ENCODE peak calls at places on chromosomes 4 and X, in five cellular contexts. One of them, this sample, is unnamed.

GRCh38 chr4:23921993-23922392 is 32.1 kb upstream of the PPARGC1A start:
- DNase-seq in GM12865: no peak
- DNase-seq in B cell: no peak
- DNase-seq in GM06990: no peak
- DNase-seq in AG10803: no peak
- DNase-seq in this sample: peak; percentile 18

GRCh38 chr4:78542373-78542772 is 9.2 kb upstream of the ANXA3 start:
- DNase-seq in GM06990: no peak
- DNase-seq in B cell: no peak
- DNase-seq in GM12865: no peak
- DNase-seq in AG10803: peak; percentile 61
- DNase-seq in this sample: no peak

GRCh38 chr4:3339566-3339965 is 46.7 kb downstream of the RGS12 start:
- DNase-seq in B cell: no peak
- DNase-seq in GM12865: no peak
- DNase-seq in GM06990: no peak
- DNase-seq in AG10803: no peak
- DNase-seq in this sample: no peak

GRCh38 chr4:76716658-76717057 is 181.3 kb downstream of the SOWAHB start:
- DNase-seq in GM06990: no peak
- DNase-seq in GM12865: no peak
- DNase-seq in B cell: no peak
- DNase-seq in AG10803: no peak
- DNase-seq in this sample: no peak

GRCh38 chrX:43809463-43809862 is 72.8 kb downstream of the MAOB start:
- DNase-seq in GM12865: no peak
- DNase-seq in GM06990: no peak
- DNase-seq in AG10803: peak; percentile 43
- DNase-seq in B cell: no peak
- DNase-seq in this sample: peak; percentile 1

GRCh38 chrX:1394731-1395501 is 3.0 kb upstream of the SLC25A6 start:
- DNase-seq in B cell: no peak
- DNase-seq in AG10803: peak; percentile 33
- DNase-seq in GM12865: no peak
- DNase-seq in GM06990: no peak
- DNase-seq in this sample: no peak

GRCh38 chr4:149781150-149781549 is 34.5 kb downstream of the IQCM start:
- DNase-seq in B cell: no peak
- DNase-seq in GM06990: no peak
- DNase-seq in AG10803: peak; percentile 59
- DNase-seq in GM12865: no peak
- DNase-seq in this sample: peak; percentile 65

GRCh38 chr4:67550491-67551256 is 5.4 kb upstream of the CENPC start:
- DNase-seq in GM06990: peak; percentile 62
- DNase-seq in B cell: no peak
- DNase-seq in GM12865: peak; percentile 72
- DNase-seq in AG10803: no peak
- DNase-seq in this sample: no peak

GRCh38 chrX:1392376-1393130 is 640 bp upstream of the SLC25A6 start:
- DNase-seq in GM12865: peak; percentile 58
- DNase-seq in GM06990: no peak
- DNase-seq in AG10803: peak; percentile 67
- DNase-seq in B cell: peak; percentile 75
- DNase-seq in this sample: peak; percentile 75

GRCh38 chr4:140884431-140885058 is 128.4 kb upstream of the TBC1D9 start:
- DNase-seq in GM06990: no peak
- DNase-seq in GM12865: peak; percentile 82
- DNase-seq in AG10803: peak; percentile 80
- DNase-seq in B cell: peak; percentile 56
- DNase-seq in this sample: peak; percentile 73

GRCh38 chrX:18424482-18425198 is 768 bp upstream of the CDKL5 start:
- DNase-seq in GM06990: peak; percentile 72
- DNase-seq in GM12865: peak; percentile 63
- DNase-seq in B cell: peak; percentile 26
- DNase-seq in AG10803: peak; percentile 27
- DNase-seq in this sample: peak; percentile 31

GRCh38 chr4:167339781-167340180 is 105.5 kb upstream of the SPOCK3 start:
- DNase-seq in GM12865: no peak
- DNase-seq in B cell: no peak
- DNase-seq in AG10803: no peak
- DNase-seq in GM06990: no peak
- DNase-seq in this sample: no peak

GRCh38 chr4:166499820-166500219 is 626.8 kb downstream of the TLL1 start:
- DNase-seq in B cell: no peak
- DNase-seq in AG10803: no peak
- DNase-seq in GM06990: no peak
- DNase-seq in GM12865: peak; percentile 33
- DNase-seq in this sample: no peak

GRCh38 chr4:184331155-184331995 is 113.7 kb upstream of the ENPP6 start:
- DNase-seq in AG10803: no peak
- DNase-seq in GM12865: no peak
- DNase-seq in B cell: peak; percentile 35
- DNase-seq in GM06990: no peak
- DNase-seq in this sample: no peak

GRCh38 chr4:124079174-124079780 is 633.3 kb downstream of the ANKRD50 start:
- DNase-seq in AG10803: peak; percentile 77
- DNase-seq in GM12865: no peak
- DNase-seq in GM06990: no peak
- DNase-seq in B cell: no peak
- DNase-seq in this sample: peak; percentile 21

GRCh38 chr4:36737691-36738090 is 456.3 kb downstream of the DTHD1 start:
- DNase-seq in GM12865: no peak
- DNase-seq in B cell: no peak
- DNase-seq in AG10803: no peak
- DNase-seq in GM06990: no peak
- DNase-seq in this sample: no peak

GRCh38 chr4:3676907-3677495 is 89.2 kb upstream of the ADRA2C start:
- DNase-seq in AG10803: no peak
- DNase-seq in GM06990: no peak
- DNase-seq in B cell: no peak
- DNase-seq in GM12865: no peak
- DNase-seq in this sample: no peak

GRCh38 chrX:9141496-9141895 is 107.6 kb upstream of the FAM9B start:
- DNase-seq in B cell: no peak
- DNase-seq in GM06990: no peak
- DNase-seq in GM12865: no peak
- DNase-seq in AG10803: peak; percentile 66
- DNase-seq in this sample: peak; percentile 86

GRCh38 chr4:185779520-185779919 is 32.5 kb downstream of the SORBS2 start:
- DNase-seq in GM12865: no peak
- DNase-seq in B cell: no peak
- DNase-seq in GM06990: no peak
- DNase-seq in AG10803: peak; percentile 27
- DNase-seq in this sample: peak; percentile 56

GRCh38 chr4:128517739-128518510 is 230.3 kb upstream of the PGRMC2 start:
- DNase-seq in AG10803: peak; percentile 98
- DNase-seq in GM12865: peak; percentile 91
- DNase-seq in B cell: no peak
- DNase-seq in GM06990: peak; percentile 74
- DNase-seq in this sample: peak; percentile 98

GRCh38 chr4:24995346-24995745 is 35.4 kb downstream of the LGI2 start:
- DNase-seq in GM12865: no peak
- DNase-seq in AG10803: no peak
- DNase-seq in GM06990: no peak
- DNase-seq in B cell: no peak
- DNase-seq in this sample: no peak

GRCh38 chrX:85359051-85359450 is 20.4 kb downstream of the POF1B start:
- DNase-seq in B cell: no peak
- DNase-seq in GM12865: no peak
- DNase-seq in AG10803: no peak
- DNase-seq in GM06990: no peak
- DNase-seq in this sample: no peak

GRCh38 chrX:110000854-110001701 is 1.8 kb upstream of the TMEM164 start:
- DNase-seq in GM12865: no peak
- DNase-seq in B cell: no peak
- DNase-seq in GM06990: no peak
- DNase-seq in AG10803: no peak
- DNase-seq in this sample: no peak

GRCh38 chrX:154022716-154023115 is 3.0 kb upstream of the IRAK1 start:
- DNase-seq in GM12865: no peak
- DNase-seq in AG10803: no peak
- DNase-seq in GM06990: no peak
- DNase-seq in B cell: no peak
- DNase-seq in this sample: no peak

GRCh38 chr4:33975996-33976395 is 2268.3 kb downstream of the ARAP2 start:
- DNase-seq in GM12865: no peak
- DNase-seq in B cell: no peak
- DNase-seq in GM06990: no peak
- DNase-seq in AG10803: peak; percentile 28
- DNase-seq in this sample: no peak

GRCh38 chr4:54228563-54229501 is at the start of gene PDGFRA:
- DNase-seq in AG10803: peak; percentile 97
- DNase-seq in B cell: peak; percentile 35
- DNase-seq in GM12865: no peak
- DNase-seq in GM06990: no peak
- DNase-seq in this sample: peak; percentile 89

GRCh38 chr4:161252520-161253141 is 911.2 kb downstream of the FSTL5 start:
- DNase-seq in GM06990: no peak
- DNase-seq in B cell: no peak
- DNase-seq in AG10803: peak; percentile 9
- DNase-seq in GM12865: peak; percentile 64
- DNase-seq in this sample: peak; percentile 29

GRCh38 chr4:139014391-139015268 is 951 bp upstream of the NOCT start:
- DNase-seq in GM12865: peak; percentile 55
- DNase-seq in B cell: no peak
- DNase-seq in AG10803: peak; percentile 95
- DNase-seq in GM06990: no peak
- DNase-seq in this sample: peak; percentile 94

GRCh38 chr4:89586864-89587263 is 250.1 kb downstream of the SNCA start:
- DNase-seq in B cell: no peak
- DNase-seq in AG10803: peak; percentile 22
- DNase-seq in GM06990: no peak
- DNase-seq in GM12865: peak; percentile 5
- DNase-seq in this sample: peak; percentile 35

GRCh38 chr4:991451-992296 is 1.5 kb downstream of the SLC26A1 start:
- DNase-seq in GM12865: no peak
- DNase-seq in GM06990: no peak
- DNase-seq in AG10803: no peak
- DNase-seq in B cell: no peak
- DNase-seq in this sample: no peak

GRCh38 chrX:13235930-13236329 is 83.9 kb downstream of the ATXN3L start:
- DNase-seq in GM06990: no peak
- DNase-seq in GM12865: no peak
- DNase-seq in B cell: no peak
- DNase-seq in AG10803: no peak
- DNase-seq in this sample: no peak

GRCh38 chr4:84341559-84341958 is 157.5 kb downstream of the NKX6-1 start:
- DNase-seq in AG10803: no peak
- DNase-seq in B cell: no peak
- DNase-seq in GM12865: no peak
- DNase-seq in GM06990: no peak
- DNase-seq in this sample: no peak

GRCh38 chr4:73308286-73308685 is 49.7 kb upstream of the ANKRD17 start:
- DNase-seq in GM06990: no peak
- DNase-seq in B cell: no peak
- DNase-seq in AG10803: peak; percentile 25
- DNase-seq in GM12865: peak; percentile 18
- DNase-seq in this sample: peak; percentile 50

GRCh38 chr4:13907255-13907751 is 279.8 kb upstream of the BOD1L1 start:
- DNase-seq in B cell: no peak
- DNase-seq in AG10803: peak; percentile 97
- DNase-seq in GM06990: no peak
- DNase-seq in GM12865: no peak
- DNase-seq in this sample: peak; percentile 98

GRCh38 chr4:157804986-157805385 is 367.8 kb downstream of the GASK1B start:
- DNase-seq in GM06990: no peak
- DNase-seq in GM12865: no peak
- DNase-seq in AG10803: no peak
- DNase-seq in B cell: no peak
- DNase-seq in this sample: peak; percentile 12
- TF ChIP-seq CTCF in GM06990: no peak
- TF ChIP-seq CTCF in GM12865: no peak
- TF ChIP-seq CTCF in AG10803: no peak
- TF ChIP-seq CTCF in B cell: no peak
- TF ChIP-seq CTCF in this sample: peak; percentile 55

GRCh38 chrX:130144509-130144908 is 21.1 kb downstream of the AIFM1 start:
- DNase-seq in GM06990: no peak
- DNase-seq in B cell: no peak
- DNase-seq in AG10803: peak; percentile 39
- DNase-seq in GM12865: no peak
- DNase-seq in this sample: no peak
- TF ChIP-seq CTCF in GM06990: no peak
- TF ChIP-seq CTCF in B cell: peak; percentile 10
- TF ChIP-seq CTCF in AG10803: peak; percentile 13
- TF ChIP-seq CTCF in GM12865: no peak
- TF ChIP-seq CTCF in this sample: no peak

DNA sequence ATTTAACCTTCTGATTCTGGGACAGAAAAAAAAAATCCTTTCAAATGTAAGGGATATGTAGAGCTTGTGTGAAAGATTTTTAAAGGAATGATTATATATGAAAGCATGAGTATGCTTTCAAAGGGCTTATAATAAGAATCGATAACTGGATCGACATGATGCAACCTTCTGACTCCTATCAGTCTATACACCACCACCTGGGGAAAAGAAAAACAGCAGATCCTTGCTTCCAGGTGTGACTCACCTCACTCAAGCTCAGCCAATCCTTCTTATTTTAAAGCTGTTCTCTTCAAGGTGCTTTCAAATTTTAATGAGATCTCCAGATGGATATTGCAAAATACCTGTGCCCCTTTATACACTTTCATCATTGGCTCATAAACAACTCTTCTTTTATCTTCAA is 102.1 kb upstream of the EDNRA start:
- DNase-seq in GM06990: no peak
- DNase-seq in B cell: no peak
- DNase-seq in AG10803: no peak
- DNase-seq in GM12865: no peak
- DNase-seq in this sample: no peak
- TF ChIP-seq CTCF in GM06990: no peak
- TF ChIP-seq CTCF in B cell: no peak
- TF ChIP-seq CTCF in AG10803: no peak
- TF ChIP-seq CTCF in GM12865: no peak
- TF ChIP-seq CTCF in this sample: no peak

DNA sequence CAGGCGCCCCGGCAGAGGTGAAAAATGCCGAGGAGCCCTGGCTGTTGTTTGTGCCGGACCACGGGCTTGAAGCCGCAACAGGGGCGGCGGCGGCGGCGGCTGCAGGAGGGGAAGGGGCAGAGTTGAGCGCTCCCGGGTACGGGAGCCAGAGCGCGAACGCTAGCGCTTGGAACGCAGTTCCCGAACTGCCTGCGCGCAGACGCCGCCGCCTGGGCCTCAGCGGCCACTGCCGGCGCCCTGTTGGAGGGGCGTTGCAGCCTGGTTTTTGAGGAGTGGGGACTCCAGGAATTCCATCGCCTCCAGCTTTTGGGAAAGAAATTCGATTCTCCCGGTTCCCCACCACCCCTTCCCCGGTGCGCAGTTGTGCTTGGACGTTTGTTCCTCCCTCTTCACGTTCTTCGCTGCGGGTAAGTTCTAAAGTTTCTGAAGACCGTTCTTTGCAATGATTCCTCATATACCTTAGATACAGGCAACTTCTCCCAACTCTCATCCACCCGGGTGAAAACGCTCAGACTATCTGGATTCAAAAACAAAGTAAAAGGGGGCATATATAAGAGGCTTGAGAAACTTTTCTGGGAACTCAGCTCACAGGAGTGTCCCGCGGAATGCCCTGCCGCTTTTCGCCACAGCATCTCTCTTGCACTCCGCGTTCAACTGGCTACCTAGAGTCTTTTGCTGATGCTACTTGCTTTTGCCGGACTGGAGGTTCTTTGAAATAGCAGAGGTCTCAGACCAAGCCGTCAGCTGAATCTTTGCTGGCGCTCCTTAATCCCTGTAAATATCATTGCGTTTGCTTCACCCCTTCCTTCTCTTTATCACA is 1.0 kb downstream of the FAT4 start:
- DNase-seq in B cell: no peak
- DNase-seq in GM06990: peak; percentile 9
- DNase-seq in AG10803: peak; percentile 46
- DNase-seq in GM12865: no peak
- DNase-seq in this sample: peak; percentile 73
- TF ChIP-seq CTCF in B cell: no peak
- TF ChIP-seq CTCF in GM06990: no peak
- TF ChIP-seq CTCF in AG10803: peak; percentile 22
- TF ChIP-seq CTCF in GM12865: no peak
- TF ChIP-seq CTCF in this sample: peak; percentile 35